ENCODE peak calls at places on chromosomes 7 and 10, in five cellular contexts. J is NCI-H2029 treated with DMSO at 0.1 percent for 48 hours, R is D341Med, N is HFFc6, M is neural progenitor cell. L is an unnamed sample.

GRCh38 chr7:33757563-33758165 is 147.7 kb upstream of the BMPER start:
- DNase-seq in J (peak), R (no peak), N (peak), M (peak), L (no peak)

GRCh38 chr10:49649936-49650723 is 29.3 kb upstream of the C10orf53 start:
- DNase-seq in J (no peak), R (peak), N (no peak), M (no peak), L (no peak)

GRCh38 chr10:115932099-115932498 is 340.9 kb downstream of the GFRA1 start:
- DNase-seq in J (no peak), R (no peak), N (no peak), M (no peak), L (no peak)

GRCh38 chr7:72161534-72161933 is 250.6 kb downstream of the CALN1 start:
- DNase-seq in J (no peak), R (no peak), N (no peak), M (peak), L (no peak)

GRCh38 chr10:103193820-103194529 is 903 bp upstream of the NT5C2 start:
- DNase-seq in J (no peak), R (no peak), N (no peak), M (peak), L (no peak)

GRCh38 chr10:110864662-110865140 is 7.0 kb upstream of the PDCD4 start:
- DNase-seq in J (no peak), R (no peak), N (no peak), M (no peak), L (no peak)

GRCh38 chr10:12041766-12042408 is 722 bp downstream of the UPF2 start:
- DNase-seq in J (no peak), R (peak), N (peak), M (peak), L (no peak)

GRCh38 chr7:115937960-115938359 is 92.6 kb downstream of the TFEC start:
- DNase-seq in J (no peak), R (no peak), N (no peak), M (no peak), L (no peak)

GRCh38 chr10:110455440-110455839 is 42.3 kb upstream of the DUSP5 start:
- DNase-seq in J (no peak), R (no peak), N (no peak), M (no peak), L (no peak)

GRCh38 chr10:45282061-45282460 is 33.3 kb downstream of the OR13A1 start:
- DNase-seq in J (no peak), R (no peak), N (no peak), M (no peak), L (no peak)

GRCh38 chr10:79493806-79494205 is 18.5 kb upstream of the EIF5AL1 start:
- DNase-seq in J (peak), R (no peak), N (no peak), M (no peak), L (no peak)

GRCh38 chr10:121854809-121855445 is 72.9 kb downstream of the ATE1 start:
- DNase-seq in J (no peak), R (no peak), N (no peak), M (no peak), L (no peak)

GRCh38 chr10:75396861-75397570 is 4.5 kb downstream of the ZNF503 start:
- DNase-seq in J (no peak), R (no peak), N (no peak), M (peak), L (no peak)

GRCh38 chr7:4707980-4708411 is 25.9 kb downstream of the FOXK1 start:
- DNase-seq in J (no peak), R (peak), N (no peak), M (peak), L (no peak)

GRCh38 chr7:140454657-140455015 is 24.7 kb downstream of the MKRN1 start:
- DNase-seq in J (no peak), R (no peak), N (no peak), M (no peak), L (no peak)

GRCh38 chr10:33015798-33016547 is 57.9 kb upstream of the ITGB1 start:
- DNase-seq in J (no peak), R (no peak), N (peak), M (no peak), L (no peak)

GRCh38 chr10:121771957-121772356 is 155.9 kb downstream of the ATE1 start:
- DNase-seq in J (no peak), R (no peak), N (peak), M (no peak), L (no peak)

GRCh38 chr7:20340839-20341238 is 10.1 kb downstream of the ITGB8 start:
- DNase-seq in J (no peak), R (no peak), N (no peak), M (peak), L (no peak)

GRCh38 chr7:28434510-28434909 is 22.2 kb downstream of the CREB5 start:
- DNase-seq in J (no peak), R (no peak), N (no peak), M (no peak), L (no peak)

GRCh38 chr10:102072867-102073527 is 7.8 kb downstream of the HPS6 start:
- DNase-seq in J (peak), R (peak), N (peak), M (peak), L (peak)

GRCh38 chr10:109961181-109962001 is 38.1 kb upstream of the XPNPEP1 start:
- DNase-seq in J (peak), R (no peak), N (no peak), M (no peak), L (no peak)

GRCh38 chr7:127897704-127898454 is 133.4 kb downstream of the LRRC4 start:
- DNase-seq in J (no peak), R (no peak), N (no peak), M (no peak), L (no peak)

GRCh38 chr10:71279590-71280170 is 39.4 kb upstream of the SLC29A3 start:
- DNase-seq in J (no peak), R (no peak), N (no peak), M (no peak), L (no peak)

GRCh38 chr7:19213746-19214145 is 68.5 kb upstream of the FERD3L start:
- DNase-seq in J (no peak), R (no peak), N (no peak), M (no peak), L (no peak)

GRCh38 chr7:100503350-100503735 is 19.6 kb downstream of the NYAP1 start:
- DNase-seq in J (no peak), R (no peak), N (peak), M (no peak), L (no peak)

GRCh38 chr7:29019896-29020295 is 61.8 kb upstream of the TRIL start:
- DNase-seq in J (no peak), R (no peak), N (no peak), M (no peak), L (no peak)

GRCh38 chr7:158494643-158495042 is 93.0 kb downstream of the PTPRN2 start:
- DNase-seq in J (no peak), R (no peak), N (no peak), M (no peak), L (no peak)

GRCh38 chr10:125977206-125977605 is 80.8 kb downstream of the FANK1 start:
- DNase-seq in J (no peak), R (no peak), N (no peak), M (peak), L (no peak)

GRCh38 chr10:6579193-6579903 is 728 bp downstream of the PRKCQ start:
- DNase-seq in J (no peak), R (no peak), N (no peak), M (peak), L (no peak)

L was measured in activated T-helper 9 cell treated with anti-CD3 and anti-CD28 coated beads, Interleukin-2, amount 50 U/mL, for 16 hours.